ENCODE peak calls at places on chromosome 15, in nine cellular contexts. One of them, this sample, is unnamed. For H3K27me3, the result is how much of the 10 kb centered on the place peaks cover.

GRCh38 chr15:41205315-41205714 is 25.2 kb downstream of the EXD1 start:
- DNase-seq in keratinocyte: no peak
- DNase-seq in stomach: no peak
- DNase-seq in MM.1S: no peak
- DNase-seq in H9: no peak
- DNase-seq in psoas muscle: no peak
- DNase-seq in fibroblast of lung: no peak
- DNase-seq in tibial nerve: no peak
- DNase-seq in CD8-positive, alpha-beta T cell: no peak
- DNase-seq in this sample: no peak

GRCh38 chr15:71654714-71655174 is 155.6 kb upstream of the NR2E3 start:
- DNase-seq in H9: no peak
- DNase-seq in MM.1S: no peak
- DNase-seq in fibroblast of lung: no peak
- DNase-seq in stomach: no peak
- DNase-seq in psoas muscle: no peak
- DNase-seq in tibial nerve: no peak
- DNase-seq in keratinocyte: no peak
- DNase-seq in CD8-positive, alpha-beta T cell: no peak
- DNase-seq in this sample: no peak

GRCh38 chr15:97566957-97567356 is 393.5 kb upstream of the ARRDC4 start:
- DNase-seq in tibial nerve: no peak
- DNase-seq in keratinocyte: no peak
- DNase-seq in stomach: no peak
- DNase-seq in CD8-positive, alpha-beta T cell: no peak
- DNase-seq in psoas muscle: no peak
- DNase-seq in H9: no peak
- DNase-seq in MM.1S: no peak
- DNase-seq in fibroblast of lung: no peak
- DNase-seq in this sample: no peak

GRCh38 chr15:61528590-61528929 is 299.5 kb upstream of the RORA start:
- DNase-seq in psoas muscle: no peak
- DNase-seq in fibroblast of lung: no peak
- DNase-seq in MM.1S: no peak
- DNase-seq in H9: no peak
- DNase-seq in keratinocyte: no peak
- DNase-seq in tibial nerve: no peak
- DNase-seq in stomach: no peak
- DNase-seq in CD8-positive, alpha-beta T cell: no peak
- DNase-seq in this sample: no peak

GRCh38 chr15:49075876-49076275 is 29.6 kb upstream of the SECISBP2L start:
- DNase-seq in H9: no peak
- DNase-seq in tibial nerve: no peak
- DNase-seq in psoas muscle: no peak
- DNase-seq in stomach: no peak
- DNase-seq in keratinocyte: no peak
- DNase-seq in CD8-positive, alpha-beta T cell: no peak
- DNase-seq in fibroblast of lung: no peak
- DNase-seq in MM.1S: no peak
- DNase-seq in this sample: no peak

GRCh38 chr15:95286911-95287769 is 1043.4 kb upstream of the NR2F2 start:
- DNase-seq in psoas muscle: no peak
- DNase-seq in keratinocyte: no peak
- DNase-seq in MM.1S: peak
- DNase-seq in stomach: no peak
- DNase-seq in fibroblast of lung: peak
- DNase-seq in tibial nerve: no peak
- DNase-seq in H9: peak
- DNase-seq in CD8-positive, alpha-beta T cell: no peak
- DNase-seq in this sample: no peak

GRCh38 chr15:61032600-61033286 is 196.4 kb downstream of the RORA start:
- DNase-seq in tibial nerve: no peak
- DNase-seq in psoas muscle: no peak
- DNase-seq in H9: no peak
- DNase-seq in CD8-positive, alpha-beta T cell: no peak
- DNase-seq in keratinocyte: no peak
- DNase-seq in stomach: peak
- DNase-seq in fibroblast of lung: no peak
- DNase-seq in MM.1S: no peak
- DNase-seq in this sample: no peak

GRCh38 chr15:64117759-64118487 is 22.1 kb downstream of the SNX1 start:
- DNase-seq in tibial nerve: no peak
- DNase-seq in keratinocyte: no peak
- DNase-seq in MM.1S: no peak
- DNase-seq in stomach: no peak
- DNase-seq in psoas muscle: no peak
- DNase-seq in CD8-positive, alpha-beta T cell: no peak
- DNase-seq in fibroblast of lung: no peak
- DNase-seq in H9: no peak
- DNase-seq in this sample: no peak

GRCh38 chr15:73052679-73053397 is 575 bp downstream of the NEO1 start:
- DNase-seq in tibial nerve: peak
- DNase-seq in keratinocyte: no peak
- DNase-seq in MM.1S: peak
- DNase-seq in fibroblast of lung: peak
- DNase-seq in psoas muscle: peak
- DNase-seq in CD8-positive, alpha-beta T cell: no peak
- DNase-seq in stomach: peak
- DNase-seq in H9: peak
- DNase-seq in this sample: peak

GRCh38 chr15:38758001-38758400 is 193.4 kb upstream of the RASGRP1 start:
- DNase-seq in MM.1S: no peak
- DNase-seq in psoas muscle: no peak
- DNase-seq in H9: no peak
- DNase-seq in keratinocyte: no peak
- DNase-seq in CD8-positive, alpha-beta T cell: no peak
- DNase-seq in tibial nerve: no peak
- DNase-seq in fibroblast of lung: peak
- DNase-seq in stomach: no peak
- DNase-seq in this sample: no peak

DNA sequence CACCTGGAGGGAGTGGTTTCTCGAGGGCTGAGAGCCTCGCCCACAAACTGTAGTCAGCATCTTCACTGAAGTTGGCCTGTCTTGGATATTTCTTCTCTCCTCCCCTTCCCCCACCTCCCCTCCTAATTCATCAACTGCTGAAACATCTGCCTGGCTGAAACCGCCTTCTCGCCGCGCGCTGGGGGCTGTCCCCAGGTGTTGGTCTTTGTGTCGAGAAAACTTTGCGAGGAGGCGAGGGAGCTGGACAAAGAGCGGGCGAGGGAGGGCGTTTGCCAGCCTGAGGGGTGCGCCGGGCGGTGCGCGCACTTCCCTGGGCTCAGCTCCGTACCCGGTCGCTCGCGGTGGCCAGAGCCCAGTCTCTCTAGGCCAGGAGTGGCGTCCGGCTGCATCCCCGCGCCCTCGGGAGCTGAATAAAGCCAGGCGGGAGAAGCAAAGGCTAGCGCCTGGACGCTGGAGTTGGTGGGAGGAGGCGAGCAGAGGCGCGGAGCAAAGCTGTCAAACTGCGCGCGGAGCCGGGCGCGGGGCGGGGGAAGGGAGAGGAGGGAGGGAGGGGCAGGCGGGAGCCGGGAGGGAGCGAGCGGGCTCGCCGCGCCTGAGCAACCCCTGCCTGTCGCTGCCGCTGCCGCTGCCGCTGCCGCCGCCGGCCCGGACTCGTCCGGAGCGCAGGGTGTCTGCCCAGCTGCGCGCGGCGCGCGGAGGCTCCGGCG is at the start of gene ST8SIA2:
- DNase-seq in psoas muscle: peak
- DNase-seq in keratinocyte: no peak
- DNase-seq in MM.1S: peak
- DNase-seq in stomach: no peak
- DNase-seq in CD8-positive, alpha-beta T cell: no peak
- DNase-seq in tibial nerve: no peak
- DNase-seq in fibroblast of lung: peak
- DNase-seq in H9: peak
- DNase-seq in this sample: peak
- TF ChIP-seq CTCF in psoas muscle: no peak
- TF ChIP-seq CTCF in keratinocyte: no peak
- TF ChIP-seq CTCF in MM.1S: no peak
- TF ChIP-seq CTCF in stomach: no peak
- TF ChIP-seq CTCF in CD8-positive, alpha-beta T cell: no peak
- TF ChIP-seq CTCF in tibial nerve: no peak
- TF ChIP-seq CTCF in fibroblast of lung: no peak
- TF ChIP-seq CTCF in H9: no peak
- TF ChIP-seq CTCF in this sample: no peak

DNA sequence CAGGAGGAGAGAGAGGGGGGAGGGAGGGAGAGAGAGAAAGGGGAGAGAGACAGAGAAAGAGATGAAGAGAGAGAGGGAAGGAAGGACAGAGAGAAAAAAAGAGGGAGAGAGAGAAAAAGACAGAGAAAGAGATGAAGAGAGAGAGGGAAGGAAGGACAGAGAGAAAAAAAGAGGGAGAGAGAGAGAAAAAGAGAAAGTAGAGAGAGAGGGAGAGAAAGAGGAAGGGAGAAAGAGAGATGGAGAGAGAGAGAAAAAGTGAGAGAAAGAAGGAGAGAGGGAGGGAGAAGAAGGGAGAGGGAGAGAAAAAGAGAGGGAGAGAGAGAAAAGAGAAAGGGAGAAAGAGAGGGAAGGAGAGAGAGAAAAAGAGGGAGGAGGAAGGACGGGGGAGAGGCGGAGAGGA is 204.2 kb downstream of the SV2B start:
- DNase-seq in keratinocyte: no peak
- DNase-seq in fibroblast of lung: no peak
- DNase-seq in MM.1S: no peak
- DNase-seq in H9: no peak
- DNase-seq in tibial nerve: no peak
- DNase-seq in psoas muscle: no peak
- DNase-seq in CD8-positive, alpha-beta T cell: no peak
- DNase-seq in stomach: no peak
- DNase-seq in this sample: no peak
- H3K27me3 ChIP-seq in keratinocyte: under half
- H3K27me3 ChIP-seq in fibroblast of lung: under half
- H3K27me3 ChIP-seq in MM.1S: under half
- H3K27me3 ChIP-seq in H9: under half
- H3K27me3 ChIP-seq in tibial nerve: under half
- H3K27me3 ChIP-seq in psoas muscle: under half
- H3K27me3 ChIP-seq in CD8-positive, alpha-beta T cell: under half
- H3K27me3 ChIP-seq in stomach: under half
- H3K27me3 ChIP-seq in this sample: under half

DNA sequence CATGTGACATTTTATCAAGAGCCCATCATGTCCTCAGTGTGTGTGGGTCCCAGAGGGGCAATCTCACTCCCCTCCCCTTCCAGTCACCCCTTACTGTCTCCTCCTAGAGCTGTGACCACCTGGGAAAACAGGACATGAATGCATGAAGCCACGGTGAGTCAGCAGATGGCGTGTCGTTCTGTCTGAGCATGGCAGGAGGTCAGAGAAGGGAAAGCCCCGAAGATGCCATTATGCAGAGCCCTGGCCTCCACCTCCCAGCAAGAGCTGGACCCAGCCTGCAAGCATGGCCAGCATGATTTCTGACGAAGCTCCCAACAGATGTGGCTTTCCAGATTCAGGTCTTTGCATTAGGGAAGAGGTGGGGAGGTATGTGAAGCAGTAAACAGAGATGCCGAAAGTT is 118.4 kb downstream of the TLE3 start:
- DNase-seq in keratinocyte: no peak
- DNase-seq in MM.1S: peak
- DNase-seq in psoas muscle: no peak
- DNase-seq in H9: peak
- DNase-seq in stomach: no peak
- DNase-seq in fibroblast of lung: no peak
- DNase-seq in tibial nerve: no peak
- DNase-seq in CD8-positive, alpha-beta T cell: no peak
- DNase-seq in this sample: no peak
- TF ChIP-seq CTCF in keratinocyte: peak
- TF ChIP-seq CTCF in MM.1S: peak
- TF ChIP-seq CTCF in psoas muscle: no peak
- TF ChIP-seq CTCF in H9: peak
- TF ChIP-seq CTCF in stomach: no peak
- TF ChIP-seq CTCF in fibroblast of lung: no peak
- TF ChIP-seq CTCF in tibial nerve: no peak
- TF ChIP-seq CTCF in CD8-positive, alpha-beta T cell: no peak
- TF ChIP-seq CTCF in this sample: peak

GRCh38 chr15:45377630-45378148 is 655 bp downstream of the GATM start:
- DNase-seq in psoas muscle: peak
- DNase-seq in fibroblast of lung: no peak
- DNase-seq in keratinocyte: no peak
- DNase-seq in CD8-positive, alpha-beta T cell: no peak
- DNase-seq in MM.1S: no peak
- DNase-seq in stomach: peak
- DNase-seq in tibial nerve: no peak
- DNase-seq in H9: peak
- DNase-seq in this sample: peak
- H3K27me3 ChIP-seq in psoas muscle: under half
- H3K27me3 ChIP-seq in fibroblast of lung: under half
- H3K27me3 ChIP-seq in keratinocyte: under half
- H3K27me3 ChIP-seq in CD8-positive, alpha-beta T cell: under half
- H3K27me3 ChIP-seq in MM.1S: under half
- H3K27me3 ChIP-seq in stomach: under half
- H3K27me3 ChIP-seq in tibial nerve: under half
- H3K27me3 ChIP-seq in H9: under half
- H3K27me3 ChIP-seq in this sample: under half